ENCODE peak calls at places on chromosomes 6 and 20, in four cellular contexts. One of them, this sample, is unnamed. For H3K4me1, the result is how much of the 10 kb centered on the place peaks cover.

GRCh38 chr20:34427331-34427730 is 64.3 kb downstream of the ITCH start:
- DNase-seq in IMR-90: no peak
- DNase-seq in CD8-positive, alpha-beta T cell: no peak
- DNase-seq in upper lobe of left lung: no peak
- DNase-seq in this sample: no peak

GRCh38 chr6:11413112-11413687 is 124.3 kb upstream of the TMEM170B start:
- DNase-seq in IMR-90: no peak
- DNase-seq in upper lobe of left lung: no peak
- DNase-seq in CD8-positive, alpha-beta T cell: no peak
- DNase-seq in this sample: no peak

GRCh38 chr6:153564803-153565202 is 433.7 kb upstream of the RGS17 start:
- DNase-seq in CD8-positive, alpha-beta T cell: no peak
- DNase-seq in upper lobe of left lung: no peak
- DNase-seq in IMR-90: no peak
- DNase-seq in this sample: no peak

GRCh38 chr6:77461796-77462195 is 1.5 kb downstream of the HTR1B start:
- DNase-seq in IMR-90: no peak
- DNase-seq in CD8-positive, alpha-beta T cell: no peak
- DNase-seq in upper lobe of left lung: no peak
- DNase-seq in this sample: no peak

GRCh38 chr20:36785308-36785707 is 11.7 kb upstream of the DSN1 start:
- DNase-seq in upper lobe of left lung: no peak
- DNase-seq in CD8-positive, alpha-beta T cell: no peak
- DNase-seq in IMR-90: no peak
- DNase-seq in this sample: no peak

GRCh38 chr6:116447052-116447451 is 14.1 kb upstream of the CALHM6 start:
- DNase-seq in CD8-positive, alpha-beta T cell: no peak
- DNase-seq in upper lobe of left lung: no peak
- DNase-seq in IMR-90: no peak
- DNase-seq in this sample: no peak

GRCh38 chr20:46820682-46821081 is 74.0 kb upstream of the EYA2 start:
- DNase-seq in IMR-90: no peak
- DNase-seq in CD8-positive, alpha-beta T cell: no peak
- DNase-seq in upper lobe of left lung: no peak
- DNase-seq in this sample: no peak

GRCh38 chr6:28695671-28696537 is 170.2 kb downstream of the GPX5 start:
- DNase-seq in upper lobe of left lung: no peak
- DNase-seq in CD8-positive, alpha-beta T cell: no peak
- DNase-seq in IMR-90: peak
- DNase-seq in this sample: no peak

GRCh38 chr6:2108700-2109306 is 136.6 kb downstream of the GMDS start:
- DNase-seq in CD8-positive, alpha-beta T cell: no peak
- DNase-seq in IMR-90: no peak
- DNase-seq in upper lobe of left lung: no peak
- DNase-seq in this sample: no peak

GRCh38 chr6:2114100-2114499 is 131.3 kb downstream of the GMDS start:
- DNase-seq in CD8-positive, alpha-beta T cell: no peak
- DNase-seq in IMR-90: no peak
- DNase-seq in upper lobe of left lung: no peak
- DNase-seq in this sample: no peak

GRCh38 chr6:2110504-2110903 is 134.9 kb downstream of the GMDS start:
- DNase-seq in CD8-positive, alpha-beta T cell: no peak
- DNase-seq in IMR-90: peak
- DNase-seq in upper lobe of left lung: no peak
- DNase-seq in this sample: no peak

GRCh38 chr6:2109796-2110195 is 135.6 kb downstream of the GMDS start:
- DNase-seq in IMR-90: no peak
- DNase-seq in upper lobe of left lung: no peak
- DNase-seq in CD8-positive, alpha-beta T cell: no peak
- DNase-seq in this sample: no peak

DNA sequence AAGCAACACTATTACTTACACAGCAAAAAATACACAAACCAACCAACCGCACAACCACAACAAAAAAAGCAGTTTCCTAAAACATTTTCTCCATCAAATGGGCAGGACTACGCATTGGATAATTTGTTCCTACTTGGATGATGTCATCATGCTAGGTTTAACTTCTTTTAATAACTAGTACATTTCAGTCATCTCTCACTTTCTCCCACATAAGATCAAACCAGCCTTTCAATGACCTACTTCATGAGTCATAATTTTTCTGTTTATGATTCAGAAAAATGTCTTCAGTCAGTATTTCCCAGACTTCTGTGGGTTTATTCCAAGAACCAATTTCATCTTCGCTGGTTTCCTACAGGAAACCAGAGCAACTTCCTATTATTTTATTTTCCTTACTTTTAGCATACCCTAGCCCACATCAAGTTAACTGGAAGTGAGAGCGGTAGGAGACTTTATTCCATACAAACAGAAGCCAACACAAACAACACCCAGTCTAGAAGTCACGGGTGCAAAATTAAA is 134.2 kb downstream of the GMDS start:
- DNase-seq in IMR-90: peak
- DNase-seq in CD8-positive, alpha-beta T cell: no peak
- DNase-seq in upper lobe of left lung: no peak
- DNase-seq in this sample: no peak
- H3K27ac ChIP-seq in IMR-90: no peak
- H3K27ac ChIP-seq in CD8-positive, alpha-beta T cell: no peak
- H3K27ac ChIP-seq in upper lobe of left lung: no peak
- H3K27ac ChIP-seq in this sample: peak

GRCh38 chr6:127590344-127590743 is 13.4 kb downstream of the C6orf58 start:
- DNase-seq in upper lobe of left lung: no peak
- DNase-seq in IMR-90: no peak
- DNase-seq in CD8-positive, alpha-beta T cell: no peak
- DNase-seq in this sample: no peak
- TF ChIP-seq CTCF in upper lobe of left lung: no peak
- TF ChIP-seq CTCF in IMR-90: no peak
- TF ChIP-seq CTCF in CD8-positive, alpha-beta T cell: no peak
- TF ChIP-seq CTCF in this sample: no peak

DNA sequence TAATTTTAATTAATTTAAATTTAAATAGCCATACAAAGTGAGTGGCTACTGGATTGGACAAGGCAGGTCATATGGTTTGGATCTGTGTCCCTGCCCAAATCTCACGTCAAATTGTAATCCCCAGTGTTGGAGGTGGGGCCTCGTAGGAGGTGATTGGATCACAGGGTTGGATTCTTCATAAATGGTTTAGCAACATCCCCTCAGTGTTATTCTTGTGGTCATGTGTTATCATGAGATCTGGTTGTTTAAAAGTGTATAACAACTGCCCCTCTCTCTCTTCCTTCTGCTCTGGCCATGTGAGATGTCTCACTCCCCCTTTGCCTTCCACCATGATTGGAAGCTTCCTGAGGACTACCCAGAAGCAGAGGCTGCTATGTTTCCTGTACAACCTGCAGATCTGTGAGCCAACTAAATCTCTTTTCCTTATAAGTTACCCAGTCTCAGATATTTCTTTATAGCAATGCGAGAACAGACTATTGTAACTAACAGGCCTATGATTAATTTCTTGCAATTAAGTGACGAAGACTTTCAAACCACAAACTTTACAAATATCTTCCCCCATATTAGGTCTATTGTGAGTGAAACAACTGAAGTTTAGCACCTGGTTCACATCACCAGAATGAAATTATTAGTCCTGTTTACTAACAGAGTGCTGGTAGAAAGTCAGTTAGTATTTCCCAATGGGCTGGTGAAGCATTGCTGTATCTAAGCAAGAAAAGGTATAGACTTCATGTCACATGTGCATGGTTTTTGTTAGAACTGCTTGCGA is 60.0 kb upstream of the TNFAIP3 start:
- DNase-seq in CD8-positive, alpha-beta T cell: no peak
- DNase-seq in upper lobe of left lung: no peak
- DNase-seq in IMR-90: no peak
- DNase-seq in this sample: no peak
- H3K4me1 ChIP-seq in CD8-positive, alpha-beta T cell: under half
- H3K4me1 ChIP-seq in upper lobe of left lung: under half
- H3K4me1 ChIP-seq in IMR-90: under half
- H3K4me1 ChIP-seq in this sample: under half

DNA sequence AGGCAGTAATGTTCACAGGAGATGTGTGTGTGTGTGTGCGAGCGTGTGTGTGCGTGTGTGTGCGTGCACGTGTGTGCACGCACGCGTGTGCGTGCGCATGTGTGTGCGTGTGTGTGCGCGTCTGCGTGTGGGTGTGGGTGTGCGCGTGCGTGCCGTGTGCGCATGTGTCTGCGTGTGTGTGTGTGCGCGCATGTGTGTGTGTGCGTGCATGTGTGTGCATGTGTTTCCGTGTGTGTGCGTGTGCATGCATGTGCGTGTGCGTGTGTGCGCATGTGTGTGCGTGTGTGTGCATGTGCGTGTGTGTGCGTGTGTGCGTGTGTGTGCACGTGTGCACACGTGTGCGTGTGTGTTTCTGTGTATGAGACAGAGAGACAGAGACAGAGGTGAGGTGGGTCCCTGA is 136.0 kb upstream of the CST7 start:
- DNase-seq in upper lobe of left lung: no peak
- DNase-seq in IMR-90: no peak
- DNase-seq in CD8-positive, alpha-beta T cell: no peak
- DNase-seq in this sample: no peak
- H3K27ac ChIP-seq in upper lobe of left lung: no peak
- H3K27ac ChIP-seq in IMR-90: no peak
- H3K27ac ChIP-seq in CD8-positive, alpha-beta T cell: no peak
- H3K27ac ChIP-seq in this sample: no peak

DNA sequence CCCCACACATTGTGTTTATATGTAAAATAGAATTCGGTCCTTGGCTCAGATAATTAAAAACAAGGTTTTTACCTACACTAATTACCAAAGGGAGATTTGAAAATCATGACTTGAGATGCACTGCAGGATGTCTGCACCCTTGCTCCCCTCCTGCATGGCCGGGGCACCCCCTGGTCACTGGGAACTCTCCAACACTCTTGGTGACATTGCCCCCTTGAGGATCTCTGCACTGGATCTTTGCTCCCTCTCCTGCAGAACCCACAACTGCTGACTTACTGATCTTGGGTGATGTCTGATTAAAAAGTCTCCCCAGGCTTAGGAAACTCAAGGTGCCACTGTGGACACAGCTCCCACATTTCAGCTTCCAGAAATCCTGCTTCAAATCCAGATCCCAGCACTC is 17.1 kb upstream of the CSNK2A1 start:
- DNase-seq in IMR-90: no peak
- DNase-seq in CD8-positive, alpha-beta T cell: no peak
- DNase-seq in upper lobe of left lung: no peak
- DNase-seq in this sample: no peak
- TF ChIP-seq CTCF in IMR-90: no peak
- TF ChIP-seq CTCF in CD8-positive, alpha-beta T cell: no peak
- TF ChIP-seq CTCF in upper lobe of left lung: no peak
- TF ChIP-seq CTCF in this sample: no peak

This sample was measured in esophagus squamous epithelium.